ENCODE peak calls at places on chromosomes 16 and 17, in four cellular contexts. M is neural progenitor cell, L is stomach, U is hepatocyte. E is an unnamed sample. For H3K4me1, the result is how much of the 10 kb centered on the place peaks cover.

GRCh38 chr16:70331588-70332358 is 14.9 kb upstream of the DDX19A start:
- DNase-seq in U (no peak), L (no peak), M (peak), E (no peak)

GRCh38 chr16:1152123-1152638 is 725 bp upstream of the CACNA1H start:
- DNase-seq in U (peak), L (no peak), M (peak), E (peak)

GRCh38 chr16:19127205-19127604 is 13.4 kb downstream of the ITPRIPL2 start:
- DNase-seq in L (no peak), M (no peak), U (no peak), E (no peak)

GRCh38 chr16:24430937-24431760 is 108.2 kb upstream of the RBBP6 start:
- DNase-seq in U (peak), L (no peak), M (no peak), E (no peak)

GRCh38 chr16:12470311-12471229 is 333.1 kb downstream of the CPPED1 start:
- DNase-seq in L (no peak), M (no peak), U (no peak), E (no peak)

GRCh38 chr17:48751172-48751571 is 22.6 kb upstream of the HOXB13 start:
- DNase-seq in M (no peak), L (no peak), U (no peak), E (no peak)

GRCh38 chr17:38761612-38762011 is 9.1 kb downstream of the PSMB3 start:
- DNase-seq in L (no peak), M (peak), U (peak), E (no peak)

GRCh38 chr16:54538241-54538640 is 251.7 kb upstream of the IRX3 start:
- DNase-seq in U (no peak), L (no peak), M (peak), E (no peak)

GRCh38 chr16:30644334-30644830 is 6.4 kb upstream of the PRR14 start:
- DNase-seq in L (no peak), M (no peak), U (no peak), E (no peak)

GRCh38 chr16:46555981-46556380 is 65.2 kb downstream of the SHCBP1 start:
- DNase-seq in M (no peak), L (no peak), U (no peak), E (no peak)

GRCh38 chr17:807146-808002 is 25.2 kb downstream of the MRM3 start:
- DNase-seq in L (no peak), M (no peak), U (no peak), E (no peak)

GRCh38 chr17:76091526-76092285 is 11.9 kb downstream of the EXOC7 start:
- DNase-seq in L (no peak), M (no peak), U (no peak), E (no peak)

GRCh38 chr17:82399601-82400101 is 18.5 kb upstream of the HEXD start:
- DNase-seq in L (no peak), U (no peak), M (no peak), E (no peak)

GRCh38 chr17:8894673-8895578 is 27.5 kb upstream of the PIK3R6 start:
- DNase-seq in L (peak), U (peak), M (peak), E (no peak)

GRCh38 chr17:43612515-43612914 is 49.2 kb downstream of the MEOX1 start:
- DNase-seq in L (no peak), M (no peak), U (no peak), E (no peak)

GRCh38 chr16:85759136-85759535 is 8.2 kb upstream of the C16orf74 start:
- DNase-seq in L (no peak), U (no peak), M (no peak), E (no peak)

GRCh38 chr17:51947160-51947559 is 211.4 kb downstream of the CA10 start:
- DNase-seq in L (no peak), M (no peak), U (peak), E (no peak)

GRCh38 chr17:42891539-42892152 is 9.0 kb upstream of the G6PC1 start:
- DNase-seq in L (peak), M (peak), U (peak), E (no peak)

GRCh38 chr17:78839762-78840529 is 668 bp downstream of the USP36 start:
- DNase-seq in L (peak), U (peak), M (peak), E (peak)

GRCh38 chr16:68264128-68265077 is at the start of gene SLC7A6:
- DNase-seq in M (peak), U (peak), L (peak), E (peak)

GRCh38 chr17:11493947-11494346 is 104.3 kb upstream of the DNAH9 start:
- DNase-seq in L (no peak), U (no peak), M (peak), E (no peak)

GRCh38 chr16:24152826-24153225 is 103.3 kb upstream of the CACNG3 start:
- DNase-seq in L (no peak), M (no peak), U (peak), E (no peak)

GRCh38 chr16:9034056-9034455 is 57.4 kb upstream of the HAPSTR1 start:
- DNase-seq in M (no peak), L (no peak), U (no peak), E (no peak)

DNA sequence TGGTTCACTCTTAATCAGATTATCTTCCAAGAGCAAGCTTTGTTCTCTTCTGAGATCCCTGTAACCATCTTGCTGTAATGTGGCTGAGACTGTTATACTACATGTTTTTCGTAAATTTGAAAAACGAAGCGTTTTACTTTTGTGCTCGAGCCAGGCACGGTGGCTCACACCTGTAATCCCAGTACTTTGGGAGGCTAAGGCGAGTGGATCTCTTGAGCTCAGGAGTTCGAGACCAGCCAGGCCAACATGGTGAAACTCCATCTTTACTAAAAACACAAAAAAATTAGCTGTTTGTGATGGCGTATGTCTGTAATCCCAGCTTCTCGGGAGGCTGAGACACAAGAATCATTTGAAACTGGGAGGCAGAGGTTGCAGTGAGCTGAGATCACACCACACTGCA is 7.8 kb downstream of the CUEDC1 start:
- DNase-seq in U (no peak), M (no peak), L (no peak), E (no peak)
- H3K4me1 ChIP-seq in U (half or more), M (under half), L (half or more), E (under half)

GRCh38 chr16:21645261-21645721 is 7.1 kb downstream of the IGSF6 start:
- DNase-seq in L (no peak), M (no peak), U (no peak), E (peak)
- H3K4me3 ChIP-seq in L (peak), M (no peak), U (no peak), E (peak)

GRCh38 chr16:51002889-51003490 is 148.1 kb downstream of the SALL1 start:
- DNase-seq in U (peak), M (no peak), L (peak), E (no peak)
- H3K27ac ChIP-seq in U (no peak), M (no peak), L (no peak), E (no peak)

GRCh38 chr16:28879841-28880588 is 1.7 kb downstream of the ATP2A1 start:
- DNase-seq in L (peak), U (peak), M (peak), E (peak)

GRCh38 chr16:28879261-28879840 is 1.1 kb downstream of the ATP2A1 start:
- DNase-seq in L (no peak), M (peak), U (no peak), E (no peak)

GRCh38 chr16:28882476-28883180 is 4.3 kb downstream of the ATP2A1 start:
- DNase-seq in L (no peak), U (no peak), M (no peak), E (no peak)

GRCh38 chr16:28880589-28880915 is 2.3 kb downstream of the ATP2A1 start:
- DNase-seq in U (no peak), M (no peak), L (no peak), E (no peak)

DNA sequence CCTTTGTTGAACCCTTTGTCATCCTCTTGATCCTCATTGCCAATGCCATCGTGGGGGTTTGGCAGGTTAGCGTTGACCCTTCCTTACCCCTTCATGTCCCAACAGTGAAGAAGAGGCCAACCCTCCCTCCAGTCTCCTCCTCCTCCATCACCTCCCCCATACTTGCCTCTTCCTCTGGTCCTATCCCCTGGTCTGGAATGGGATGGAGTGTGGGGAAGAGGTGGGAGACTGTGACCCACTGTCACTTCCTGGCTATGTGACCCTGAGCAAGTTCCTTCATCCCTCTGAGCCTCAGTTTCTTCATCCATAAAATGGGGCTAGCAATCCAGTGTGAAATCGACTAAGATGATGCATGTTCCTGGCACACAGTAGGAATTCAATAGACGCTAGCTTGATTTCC is 2.7 kb downstream of the ATP2A1 start:
- DNase-seq in U (no peak), M (no peak), L (no peak), E (no peak)
- H3K4me1 ChIP-seq in U (under half), M (under half), L (under half), E (under half)

GRCh38 chr16:87864331-87864989 is 4.8 kb downstream of the SLC7A5 start:
- DNase-seq in L (no peak), U (no peak), M (no peak), E (no peak)
- H3K4me3 ChIP-seq in L (peak), U (no peak), M (no peak), E (no peak)

DNA sequence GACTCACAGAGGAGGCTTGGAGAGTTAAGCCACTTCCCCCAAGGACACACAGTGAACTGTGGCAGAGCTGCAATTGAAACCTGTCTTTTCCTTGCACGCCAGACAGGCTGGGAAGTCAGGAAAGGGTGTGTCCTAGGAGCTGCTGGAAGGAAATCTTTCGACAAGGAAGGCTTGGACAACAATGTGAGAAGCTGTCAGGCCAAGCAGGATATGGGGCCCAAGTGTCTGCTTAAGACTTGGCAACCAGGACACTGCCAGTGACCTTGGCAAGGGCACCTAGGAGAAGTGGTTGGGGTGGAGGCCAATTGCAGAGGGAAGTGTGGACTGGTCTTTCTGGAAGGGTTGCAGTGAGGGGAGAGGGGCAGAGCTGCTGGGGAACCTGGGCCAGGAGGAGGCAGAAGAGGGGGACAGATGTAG is 2.1 kb upstream of the CAMKK1 start:
- DNase-seq in M (no peak), U (peak), L (peak), E (no peak)
- H3K27ac ChIP-seq in M (no peak), U (peak), L (peak), E (no peak)

GRCh38 chr17:7315570-7316243 is 547 bp upstream of the GPS2 start:
- DNase-seq in M (no peak), U (no peak), L (peak), E (no peak)

GRCh38 chr17:7317161-7317803 is 2.1 kb upstream of the GPS2 start:
- DNase-seq in M (no peak), L (no peak), U (peak), E (no peak)

GRCh38 chr17:7313028-7313889 is 1.9 kb downstream of the GPS2 start:
- DNase-seq in U (no peak), M (no peak), L (no peak), E (no peak)

GRCh38 chr17:7313890-7314718 is 1.1 kb downstream of the GPS2 start:
- DNase-seq in L (no peak), M (no peak), U (no peak), E (no peak)

DNA sequence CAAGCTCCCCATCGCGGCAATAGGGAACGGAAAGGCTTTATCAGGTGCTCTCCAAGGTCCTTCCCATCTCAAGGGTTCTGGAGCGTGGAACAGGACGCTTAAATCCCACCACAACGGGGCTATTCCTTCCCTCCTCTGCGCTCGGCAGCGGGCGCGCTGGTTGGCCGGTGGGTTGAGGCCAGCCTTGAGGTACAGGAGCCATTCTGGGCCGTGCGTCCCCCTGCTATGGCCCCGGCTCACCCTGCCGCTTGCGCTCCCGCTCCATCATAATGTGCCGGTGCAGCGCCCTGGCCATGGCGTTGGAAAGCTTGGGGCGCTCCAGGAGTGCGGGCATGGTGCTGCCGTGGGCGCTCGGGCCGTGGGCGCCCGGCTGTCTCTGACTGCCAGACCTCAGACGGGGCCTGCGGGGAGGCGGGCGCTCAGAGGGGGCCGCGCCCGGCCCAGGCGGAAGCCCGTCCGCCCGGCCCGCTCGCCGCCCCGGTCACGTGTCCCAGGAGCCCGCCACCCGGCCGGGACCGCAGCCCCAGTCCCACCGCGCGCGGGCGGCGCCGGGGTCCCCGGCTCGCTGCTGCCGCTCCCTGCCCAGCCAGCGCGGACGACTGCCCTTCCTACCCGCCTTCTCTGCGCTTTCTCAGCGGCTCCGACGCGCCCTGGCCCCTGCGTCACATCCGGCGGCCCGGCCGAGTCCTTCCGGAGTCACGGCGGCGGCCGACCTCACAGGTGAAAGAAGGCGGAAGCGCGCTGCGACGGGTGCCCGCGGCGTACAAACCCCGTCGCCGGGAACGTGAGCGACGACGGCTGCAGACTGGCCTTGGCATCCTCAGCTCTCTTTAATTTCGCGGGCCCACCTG is at the start of gene GPS2:
- DNase-seq in M (peak), U (peak), L (peak), E (peak)
- H3K4me1 ChIP-seq in M (under half), U (under half), L (half or more), E (under half)

GRCh38 chr16:51544850-51545467 is 393.9 kb upstream of the SALL1 start:
- DNase-seq in U (no peak), M (peak), L (no peak), E (no peak)
- H3K4me3 ChIP-seq in U (no peak), M (peak), L (no peak), E (no peak)

GRCh38 chr16:83912152-83912948 is 13.4 kb downstream of the MLYCD start:
- DNase-seq in M (no peak), U (no peak), L (no peak), E (no peak)
- H3K27ac ChIP-seq in M (peak), U (no peak), L (no peak), E (no peak)